ENCODE peak calls at places on chromosome 4, in four cellular contexts. T is ovary, Z is cardiac fibroblast, K is esophagus squamous epithelium. U is an unnamed sample.

GRCh38 chr4:120207021-120207420 is 140.4 kb upstream of the MAD2L1 start:
- DNase-seq in T (no peak), Z (no peak), K (no peak), U (no peak)

GRCh38 chr4:13313856-13314255 is 170.3 kb downstream of the RAB28 start:
- DNase-seq in T (no peak), Z (no peak), K (no peak), U (peak)

GRCh38 chr4:186472948-186473347 is 82.4 kb downstream of the MTNR1A start:
- DNase-seq in T (no peak), Z (peak), K (no peak), U (peak)

GRCh38 chr4:39353478-39354177 is 12.5 kb downstream of the RFC1 start:
- DNase-seq in T (no peak), Z (peak), K (no peak), U (peak)

GRCh38 chr4:94500696-94501095 is 49.0 kb downstream of the PDLIM5 start:
- DNase-seq in T (no peak), Z (peak), K (no peak), U (no peak)

GRCh38 chr4:142396279-142396678 is 449.8 kb downstream of the INPP4B start:
- DNase-seq in T (no peak), Z (peak), K (no peak), U (peak)

GRCh38 chr4:99835942-99836341 is 19.3 kb downstream of the DAPP1 start:
- DNase-seq in T (no peak), Z (no peak), K (no peak), U (no peak)

GRCh38 chr4:155005395-155006087 is 202.9 kb upstream of the NPY2R start:
- DNase-seq in T (no peak), Z (peak), K (no peak), U (peak)

GRCh38 chr4:42915484-42915883 is 23.0 kb downstream of the GRXCR1 start:
- DNase-seq in T (no peak), Z (no peak), K (no peak), U (no peak)

GRCh38 chr4:138632856-138633255 is 382.7 kb upstream of the NOCT start:
- DNase-seq in T (no peak), Z (no peak), K (no peak), U (no peak)

GRCh38 chr4:159267023-159267939 is 164.4 kb downstream of the RAPGEF2 start:
- DNase-seq in T (no peak), Z (peak), K (no peak), U (no peak)

GRCh38 chr4:159268607-159269006 is 165.7 kb downstream of the RAPGEF2 start:
- DNase-seq in T (no peak), Z (no peak), K (no peak), U (peak)

GRCh38 chr4:159269143-159269542 is 166.3 kb downstream of the RAPGEF2 start:
- DNase-seq in T (no peak), Z (no peak), K (no peak), U (no peak)

GRCh38 chr4:159269956-159270355 is 167.1 kb downstream of the RAPGEF2 start:
- DNase-seq in T (no peak), Z (no peak), K (no peak), U (no peak)

GRCh38 chr4:159267940-159268327 is 165.1 kb downstream of the RAPGEF2 start:
- DNase-seq in T (no peak), Z (peak), K (no peak), U (no peak)
- H3K4me3 ChIP-seq in T (no peak), Z (no peak), K (peak), U (no peak)

GRCh38 chr4:145909331-145909730 is 29.3 kb downstream of the ZNF827 start:
- DNase-seq in T (peak), Z (peak), K (no peak), U (no peak)

GRCh38 chr4:145912391-145912790 is 26.2 kb downstream of the ZNF827 start:
- DNase-seq in T (no peak), Z (no peak), K (no peak), U (peak)

GRCh38 chr4:145907363-145907762 is 31.3 kb downstream of the ZNF827 start:
- DNase-seq in T (no peak), Z (no peak), K (no peak), U (no peak)

GRCh38 chr4:145907827-145908226 is 30.8 kb downstream of the ZNF827 start:
- DNase-seq in T (no peak), Z (peak), K (no peak), U (no peak)

DNA sequence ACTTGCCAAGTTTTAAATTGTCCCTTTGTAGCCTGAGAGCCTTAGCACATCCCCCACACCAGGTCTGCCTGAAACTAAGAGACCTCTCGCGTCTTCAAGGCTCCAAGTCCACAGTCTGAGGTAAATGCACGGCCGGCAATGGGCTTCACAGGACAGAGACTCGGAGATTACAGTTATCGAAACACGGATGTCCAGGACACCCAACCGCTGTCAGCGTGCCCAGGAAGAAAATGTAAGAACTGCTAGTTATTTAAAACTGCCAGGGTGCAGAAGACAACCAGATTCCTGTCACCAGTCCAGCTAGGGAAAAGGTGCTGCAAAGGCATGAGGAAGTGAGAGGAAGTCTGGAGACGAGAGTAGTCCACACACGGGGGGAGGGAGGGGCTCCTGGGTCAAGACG is 28.9 kb downstream of the ZNF827 start:
- DNase-seq in T (no peak), Z (peak), K (no peak), U (no peak)
- H3K4me3 ChIP-seq in T (peak), Z (no peak), K (peak), U (no peak)

GRCh38 chr4:71237626-71238025 is 101.2 kb upstream of the SLC4A4 start:
- DNase-seq in T (no peak), Z (no peak), K (no peak), U (no peak)

GRCh38 chr4:71243434-71243833 is 95.4 kb upstream of the SLC4A4 start:
- DNase-seq in T (no peak), Z (no peak), K (no peak), U (no peak)

GRCh38 chr4:71240094-71240493 is 98.7 kb upstream of the SLC4A4 start:
- DNase-seq in T (no peak), Z (no peak), K (no peak), U (no peak)

GRCh38 chr4:71239365-71239764 is 99.5 kb upstream of the SLC4A4 start:
- DNase-seq in T (no peak), Z (no peak), K (no peak), U (no peak)

DNA sequence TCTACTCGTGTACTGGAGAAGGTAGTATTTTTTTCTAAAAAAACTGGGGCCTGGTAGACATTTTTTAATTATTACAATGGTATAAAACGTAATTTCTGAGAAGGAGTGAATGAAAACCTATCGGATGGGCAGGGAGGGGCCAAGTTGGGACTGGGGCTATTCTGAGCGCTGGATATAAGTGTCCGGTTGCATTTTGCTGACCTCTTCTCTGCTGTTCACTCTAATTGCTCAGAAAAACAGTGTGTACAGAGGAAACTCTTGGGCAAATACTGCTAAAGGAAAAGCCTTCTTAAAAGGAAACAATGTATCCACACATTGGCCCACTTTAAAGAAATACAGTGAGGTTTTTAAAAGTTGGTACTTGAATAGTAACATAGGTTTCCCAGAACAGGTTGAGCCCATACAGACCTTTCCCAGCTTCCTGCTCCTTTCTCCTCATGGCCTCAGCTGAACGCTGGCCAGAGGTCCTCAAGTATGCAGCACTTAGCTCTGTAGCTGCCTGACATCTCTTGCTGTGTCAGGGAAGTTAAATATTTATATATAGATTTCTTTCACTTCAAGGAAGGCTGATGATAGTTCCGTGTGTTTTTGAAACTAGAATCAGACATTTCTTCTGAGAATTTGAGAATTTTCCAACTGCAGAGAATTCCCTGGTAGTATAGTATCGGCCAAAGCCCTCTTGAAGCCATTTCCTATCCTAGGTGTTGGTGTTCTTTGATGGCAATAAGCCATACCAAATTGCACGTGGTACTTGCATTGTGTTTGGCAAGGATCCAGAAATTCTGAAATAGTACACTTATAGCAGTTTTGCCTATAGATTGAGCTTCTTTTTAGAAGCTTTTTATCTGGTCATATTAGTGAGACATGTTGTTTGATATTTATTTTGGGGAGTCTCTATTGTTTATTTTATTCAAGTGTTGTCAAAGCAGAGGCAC is 97.1 kb upstream of the SLC4A4 start:
- DNase-seq in T (no peak), Z (no peak), K (no peak), U (no peak)
- H3K4me3 ChIP-seq in T (no peak), Z (no peak), K (no peak), U (no peak)

GRCh38 chr4:159860945-159861344 is 758.1 kb downstream of the RAPGEF2 start:
- DNase-seq in T (no peak), Z (no peak), K (no peak), U (no peak)
- H3K4me3 ChIP-seq in T (no peak), Z (no peak), K (no peak), U (no peak)

DNA sequence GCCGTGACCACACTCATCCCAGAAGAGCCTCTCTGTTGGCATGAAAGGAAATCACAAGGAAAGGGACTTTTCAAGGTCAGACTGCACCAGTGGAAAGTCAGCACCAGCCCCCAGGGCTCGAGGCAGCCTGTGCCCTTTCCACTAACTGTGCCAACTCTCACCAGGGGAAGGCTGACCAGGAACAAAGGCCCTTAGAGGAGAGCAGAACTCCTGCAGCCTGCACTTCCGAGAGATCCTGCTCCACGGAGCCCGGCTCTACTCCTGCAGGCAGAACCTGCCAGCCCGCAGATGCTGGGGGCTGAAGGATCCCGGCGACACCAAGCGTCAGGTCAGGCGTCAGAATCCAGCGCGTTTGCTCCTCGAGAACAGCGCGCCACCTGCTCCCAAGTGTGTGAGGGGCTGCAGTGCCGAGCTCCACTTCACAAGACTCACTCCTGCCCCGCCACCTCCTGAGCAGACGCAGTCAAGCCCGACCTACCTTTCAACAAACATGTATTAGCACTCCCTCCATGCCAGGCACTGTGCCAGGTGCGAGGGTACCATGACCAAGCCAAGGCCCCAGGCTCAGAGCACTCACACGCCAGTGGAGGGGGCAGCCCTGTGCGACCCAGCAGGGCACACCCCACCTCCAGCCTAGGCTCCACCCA is 13.6 kb upstream of the HELT start:
- DNase-seq in T (peak), Z (no peak), K (no peak), U (no peak)
- H3K4me3 ChIP-seq in T (no peak), Z (peak), K (peak), U (no peak)

GRCh38 chr4:102640669-102641068 is 120.1 kb downstream of the MANBA start:
- DNase-seq in T (no peak), Z (peak), K (no peak), U (peak)
- H3K4me3 ChIP-seq in T (no peak), Z (no peak), K (no peak), U (no peak)

GRCh38 chr4:146469053-146469452 is 52.7 kb downstream of the SLC10A7 start:
- DNase-seq in T (no peak), Z (no peak), K (no peak), U (no peak)
- H3K4me3 ChIP-seq in T (no peak), Z (no peak), K (no peak), U (no peak)

GRCh38 chr4:132956951-132957350 is 192.1 kb upstream of the PCDH10 start:
- DNase-seq in T (no peak), Z (no peak), K (no peak), U (no peak)

GRCh38 chr4:132955146-132955545 is 193.9 kb upstream of the PCDH10 start:
- DNase-seq in T (no peak), Z (no peak), K (no peak), U (no peak)

DNA sequence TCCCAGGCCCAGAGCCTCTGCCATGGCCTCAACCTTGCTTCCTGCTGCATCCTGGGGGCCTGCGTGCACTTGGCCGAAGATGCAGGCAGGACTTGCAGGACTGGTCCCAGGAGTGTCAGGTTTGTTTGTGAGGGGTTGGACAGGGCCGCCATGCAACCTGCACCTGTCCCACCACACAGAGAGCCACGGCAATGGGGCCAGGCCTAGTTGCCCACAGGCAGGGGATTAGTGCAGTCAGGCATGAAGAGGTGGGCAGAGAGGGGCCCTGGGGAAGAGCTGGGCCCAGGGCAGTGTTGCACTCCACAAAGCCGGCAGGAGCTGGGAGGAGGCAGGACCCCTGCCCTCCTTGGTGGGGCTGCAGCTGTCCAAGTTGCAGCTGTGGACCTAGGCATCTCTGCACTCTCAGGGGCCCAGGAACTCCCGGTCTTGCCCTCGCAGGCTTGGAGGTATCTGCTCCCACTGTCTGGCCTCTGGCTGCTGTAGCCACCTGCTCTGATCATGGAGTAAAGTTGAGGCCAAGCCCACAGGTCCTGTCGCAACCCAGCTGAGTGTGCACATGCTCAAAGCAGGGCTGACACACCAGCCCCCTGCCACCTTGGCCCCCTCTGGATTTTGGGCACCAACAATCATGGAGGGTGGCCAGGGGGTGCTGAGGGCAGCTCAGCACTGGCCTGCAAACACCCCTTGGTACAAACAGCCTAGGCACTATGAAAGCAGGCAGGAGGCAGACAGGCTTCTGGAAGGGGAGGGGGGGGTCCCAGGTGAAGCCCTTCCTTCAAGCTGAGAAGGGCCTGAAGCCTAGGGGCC is 190.4 kb upstream of the PCDH10 start:
- DNase-seq in T (no peak), Z (no peak), K (no peak), U (no peak)
- H3K4me3 ChIP-seq in T (no peak), Z (no peak), K (no peak), U (no peak)

U was measured in foreskin fibroblast.